ENCODE peak calls at places on chromosomes 4 and X, in four cellular contexts. G, M, T and J are unnamed samples.

GRCh38 chr4:128913228-128913627 is 103.7 kb downstream of the JADE1 start:
- DNase-seq in G (no peak), T (no peak), M (no peak), J (no peak)

GRCh38 chrX:17553451-17553850 is 178.5 kb downstream of the NHS start:
- DNase-seq in M (no peak), T (no peak), G (peak; percentile 14), J (peak; percentile 70)

GRCh38 chr4:139607302-139608060 is 51.5 kb upstream of the SETD7 start:
- DNase-seq in T (no peak), M (no peak), G (no peak), J (no peak)

GRCh38 chrX:20620301-20620700 is 353.6 kb upstream of the RPS6KA3 start:
- DNase-seq in G (peak; percentile 12), M (no peak), T (no peak), J (no peak)

GRCh38 chrX:107940095-107940494 is 42.1 kb downstream of the TEX13B start:
- DNase-seq in G (no peak), T (peak; percentile 16), M (no peak), J (no peak)

GRCh38 chrX:150643271-150643670 is 49.9 kb upstream of the MTMR1 start:
- DNase-seq in G (no peak), M (no peak), T (no peak), J (peak; percentile 33)

GRCh38 chr4:124409044-124409443 is 303.5 kb downstream of the ANKRD50 start:
- DNase-seq in G (peak; percentile 20), T (no peak), M (no peak), J (peak; percentile 39)

GRCh38 chrX:24646745-24647182 is 383 bp downstream of the PCYT1B start:
- DNase-seq in G (no peak), T (no peak), M (peak; percentile 2), J (no peak)

GRCh38 chrX:13476384-13476783 is 93.0 kb upstream of the EGFL6 start:
- DNase-seq in M (no peak), T (no peak), G (no peak), J (no peak)

GRCh38 chr4:156764145-156764544 is 207.5 kb downstream of the PDGFC start:
- DNase-seq in T (no peak), M (no peak), G (no peak), J (no peak)

GRCh38 chr4:106258145-106259045 is 57.6 kb downstream of the TBCK start:
- DNase-seq in M (no peak), G (peak; percentile 4), T (peak; percentile 95), J (peak; percentile 7)

GRCh38 chr4:157280673-157281072 is 60.1 kb downstream of the GRIA2 start:
- DNase-seq in G (no peak), T (no peak), M (no peak), J (no peak)

GRCh38 chr4:131344761-131345160 is 1804.3 kb upstream of the PCDH10 start:
- DNase-seq in T (no peak), G (no peak), M (no peak), J (no peak)

GRCh38 chr4:53205970-53206369 is 159.9 kb downstream of the SCFD2 start:
- DNase-seq in G (no peak), M (no peak), T (no peak), J (peak; percentile 36)

GRCh38 chr4:107893171-107894137 is 37.9 kb upstream of the CYP2U1 start:
- DNase-seq in M (no peak), G (no peak), T (no peak), J (peak; percentile 8)

GRCh38 chrX:154525606-154526490 is 9.8 kb upstream of the FAM3A start:
- DNase-seq in G (peak; percentile 57), T (no peak), M (no peak), J (no peak)

GRCh38 chrX:38220024-38220935 is at the start of gene SRPX:
- DNase-seq in T (no peak), G (peak; percentile 52), M (no peak), J (peak; percentile 52)

GRCh38 chrX:53080628-53081580 is 1.3 kb upstream of the TSPYL2 start:
- DNase-seq in M (no peak), T (no peak), G (no peak), J (peak; percentile 43)

GRCh38 chr4:40254961-40255721 is 58.3 kb downstream of the RHOH start:
- DNase-seq in T (peak; percentile 9), M (no peak), G (peak; percentile 76), J (peak; percentile 48)

GRCh38 chrX:107743995-107744394 is 31.6 kb downstream of the TSC22D3 start:
- DNase-seq in M (no peak), G (no peak), T (no peak), J (no peak)

GRCh38 chr4:158020175-158020574 is 152.7 kb downstream of the GASK1B start:
- DNase-seq in M (peak; percentile 7), G (peak; percentile 53), T (peak; percentile 92), J (peak; percentile 96)

GRCh38 chr4:141046255-141046654 is 87.0 kb downstream of the RNF150 start:
- DNase-seq in M (no peak), G (peak; percentile 8), T (peak; percentile 10), J (peak; percentile 100)

GRCh38 chr4:89486042-89486441 is 178.4 kb upstream of the GPRIN3 start:
- DNase-seq in M (no peak), G (peak; percentile 22), T (no peak), J (peak; percentile 55)

GRCh38 chr4:23212558-23212957 is 519.8 kb downstream of the GBA3 start:
- DNase-seq in T (no peak), M (no peak), G (no peak), J (no peak)

GRCh38 chr4:145406970-145407369 is 74.7 kb upstream of the SMAD1 start:
- DNase-seq in T (no peak), M (no peak), G (no peak), J (no peak)

GRCh38 chr4:105859233-105859632 is 36.0 kb upstream of the NPNT start:
- DNase-seq in G (peak; percentile 38), M (no peak), T (peak; percentile 13), J (peak; percentile 79)

GRCh38 chrX:150694738-150695410 is 1.7 kb downstream of the MTMR1 start:
- DNase-seq in M (no peak), T (no peak), G (no peak), J (no peak)

GRCh38 chrX:16633754-16634153 is 16.2 kb upstream of the S100G start:
- DNase-seq in G (no peak), T (no peak), M (no peak), J (peak; percentile 50)

GRCh38 chrX:154436597-154437397 is at the start of gene GDI1:
- DNase-seq in G (peak; percentile 75), T (no peak), M (no peak), J (peak; percentile 22)

GRCh38 chr4:2450394-2451035 is 18.4 kb upstream of the RNF4 start:
- DNase-seq in G (no peak), T (no peak), M (no peak), J (no peak)

GRCh38 chrX:108053218-108053617 is 8.4 kb downstream of the VSIG1 start:
- DNase-seq in G (no peak), M (no peak), T (no peak), J (no peak)

GRCh38 chrX:3803713-3804112 is 90.3 kb upstream of the PRKX start:
- DNase-seq in M (no peak), T (no peak), G (no peak), J (no peak)

GRCh38 chr4:185651851-185652250 is 116.5 kb upstream of the PDLIM3 start:
- DNase-seq in T (no peak), M (no peak), G (no peak), J (no peak)

GRCh38 chrX:15236146-15236545 is 33.7 kb downstream of the ASB9 start:
- DNase-seq in T (no peak), G (no peak), M (no peak), J (no peak)
- TF ChIP-seq MAFK in T (no peak), G (no peak), M (no peak), J (no peak)

GRCh38 chr4:31041385-31041784 is 321.2 kb downstream of the PCDH7 start:
- DNase-seq in G (no peak), M (no peak), T (no peak), J (no peak)

GRCh38 chr4:31037714-31038113 is 317.5 kb downstream of the PCDH7 start:
- DNase-seq in G (no peak), M (no peak), T (no peak), J (no peak)

GRCh38 chr4:31043382-31044062 is 323.4 kb downstream of the PCDH7 start:
- DNase-seq in G (peak; percentile 8), T (no peak), M (no peak), J (no peak)

GRCh38 chr4:31040106-31040505 is 319.9 kb downstream of the PCDH7 start:
- DNase-seq in M (no peak), T (no peak), G (no peak), J (peak; percentile 31)

GRCh38 chr4:31039382-31039781 is 319.2 kb downstream of the PCDH7 start:
- DNase-seq in M (no peak), G (no peak), T (no peak), J (no peak)
- TF ChIP-seq MAFK in M (no peak), G (no peak), T (no peak), J (no peak)

GRCh38 chrX:134313418-134313817 is 76.4 kb downstream of the CCDC160 start:
- DNase-seq in T (no peak), G (no peak), M (no peak), J (no peak)

DNA sequence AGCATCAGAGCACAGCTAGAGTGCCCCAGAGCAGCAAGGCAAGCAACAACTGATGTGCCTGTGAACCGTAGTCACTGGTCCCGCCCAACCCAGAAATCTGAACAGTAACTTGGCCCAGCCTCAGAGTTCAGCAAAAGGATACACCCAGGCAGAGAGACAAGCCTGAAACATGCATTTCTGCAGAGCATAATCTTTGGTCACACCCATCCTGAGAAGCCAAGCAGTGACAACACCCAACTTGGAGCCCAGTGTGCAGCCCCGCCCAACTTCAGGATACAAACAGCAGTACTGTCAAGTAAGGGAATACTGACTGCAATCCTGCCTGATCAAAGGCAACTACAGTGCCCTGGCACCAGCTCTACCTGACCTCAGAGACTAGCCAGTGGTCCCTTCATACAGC is 78.9 kb downstream of the CCDC160 start:
- DNase-seq in G (no peak), T (no peak), M (no peak), J (no peak)
- TF ChIP-seq MAFK in G (no peak), T (no peak), M (no peak), J (no peak)

GRCh38 chr4:7279902-7280301 is 87.6 kb downstream of the SORCS2 start:
- DNase-seq in T (no peak), G (no peak), M (no peak), J (no peak)
- TF ChIP-seq MAFK in T (no peak), G (no peak), M (no peak), J (no peak)

GRCh38 chr4:112514079-112514448 is 1.9 kb downstream of the NEUROG2 start:
- DNase-seq in M (no peak), G (no peak), T (no peak), J (no peak)
- TF ChIP-seq MAFK in M (no peak), G (no peak), T (no peak), J (no peak)

GRCh38 chr4:96912731-96913130 is 1072.8 kb downstream of the PDHA2 start:
- DNase-seq in G (no peak), T (no peak), M (no peak), J (no peak)

GRCh38 chr4:96916731-96917130 is 1076.8 kb downstream of the PDHA2 start:
- DNase-seq in T (no peak), M (no peak), G (no peak), J (no peak)

GRCh38 chr4:96913437-96914075 is 1073.7 kb downstream of the PDHA2 start:
- DNase-seq in G (no peak), T (no peak), M (no peak), J (no peak)
- TF ChIP-seq MAFK in G (no peak), T (no peak), M (no peak), J (no peak)